ENCODE peak calls at places on chromosome 14, in ten cellular contexts. W, A, R, Y, H, E, L, P, J and F are unnamed samples.

GRCh38 chr14:65431951-65432350 is 19.4 kb downstream of the FUT8 start:
- DNase-seq in W (no peak), A (no peak), R (no peak), Y (no peak), H (no peak), E (no peak), L (no peak), P (no peak), J (no peak), F (no peak)

GRCh38 chr14:94342334-94342934 is 19.3 kb upstream of the SERPINA6 start:
- DNase-seq in W (peak; percentile 99), A (peak; percentile 94), R (peak; percentile 71), Y (no peak), H (peak; percentile 84), E (peak; percentile 76), L (peak; percentile 91), P (peak; percentile 80), J (peak; percentile 96), F (no peak)

GRCh38 chr14:74551903-74552371 is 58.4 kb downstream of the ISCA2 start:
- DNase-seq in W (no peak), A (peak; percentile 25), R (no peak), Y (no peak), H (peak; percentile 73), E (no peak), L (no peak), P (no peak), J (no peak), F (no peak)

GRCh38 chr14:49962616-49963015 is 69.7 kb downstream of the ARF6 start:
- DNase-seq in W (no peak), A (peak; percentile 79), R (no peak), Y (no peak), H (no peak), E (no peak), L (peak; percentile 55), P (no peak), J (peak; percentile 78), F (no peak)

GRCh38 chr14:79573486-79573885 is 637.8 kb downstream of the DIO2 start:
- DNase-seq in W (no peak), A (no peak), R (no peak), Y (no peak), H (no peak), E (no peak), L (no peak), P (no peak), J (no peak), F (no peak)

GRCh38 chr14:66032800-66033199 is 453.4 kb upstream of the CCDC196 start:
- DNase-seq in W (no peak), A (no peak), R (no peak), Y (no peak), H (no peak), E (no peak), L (no peak), P (no peak), J (no peak), F (no peak)

GRCh38 chr14:74610866-74611671 is 968 bp downstream of the LTBP2 start:
- DNase-seq in W (no peak), A (no peak), R (no peak), Y (no peak), H (no peak), E (no peak), L (no peak), P (no peak), J (no peak), F (no peak)

GRCh38 chr14:54200726-54201125 is 196.1 kb upstream of the CDKN3 start:
- DNase-seq in W (no peak), A (no peak), R (no peak), Y (no peak), H (no peak), E (no peak), L (no peak), P (no peak), J (no peak), F (no peak)

GRCh38 chr14:104175811-104176210 is 37.4 kb downstream of the KIF26A start:
- DNase-seq in W (no peak), A (no peak), R (no peak), Y (no peak), H (no peak), E (no peak), L (no peak), P (no peak), J (no peak), F (no peak)

GRCh38 chr14:104179126-104179525 is 40.7 kb downstream of the KIF26A start:
- DNase-seq in W (no peak), A (no peak), R (no peak), Y (no peak), H (no peak), E (no peak), L (peak; percentile 74), P (no peak), J (no peak), F (no peak)

GRCh38 chr14:104176611-104177010 is 38.2 kb downstream of the KIF26A start:
- DNase-seq in W (no peak), A (no peak), R (no peak), Y (no peak), H (no peak), E (no peak), L (no peak), P (no peak), J (no peak), F (no peak)

GRCh38 chr14:104178279-104178678 is 39.9 kb downstream of the KIF26A start:
- DNase-seq in W (no peak), A (no peak), R (no peak), Y (no peak), H (peak; percentile 58), E (no peak), L (peak; percentile 72), P (no peak), J (no peak), F (no peak)

DNA sequence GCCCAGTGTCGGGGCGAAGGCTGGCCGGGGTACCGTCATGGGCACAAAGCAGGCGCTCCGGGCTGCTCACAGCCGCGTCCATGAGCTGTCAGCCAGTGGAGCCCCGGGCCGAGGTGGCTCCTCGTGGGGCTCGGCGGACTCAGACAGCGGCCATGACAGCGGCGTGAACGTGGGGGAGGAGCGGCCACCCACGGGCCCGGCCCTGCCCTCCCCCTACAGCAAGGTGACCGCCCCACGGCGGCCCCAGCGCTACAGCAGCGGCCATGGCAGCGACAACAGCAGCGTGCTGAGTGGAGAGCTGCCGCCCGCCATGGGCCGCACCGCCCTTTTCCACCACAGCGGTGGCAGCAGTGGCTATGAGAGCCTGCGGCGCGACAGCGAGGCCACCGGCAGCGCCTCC is 39.0 kb downstream of the KIF26A start:
- DNase-seq in W (no peak), A (no peak), R (no peak), Y (no peak), H (no peak), E (no peak), L (no peak), P (no peak), J (no peak), F (no peak)
- TF ChIP-seq CTCF in W (no peak), A (no peak), R (no peak), Y (no peak), H (no peak), E (no peak), L (no peak), P (no peak), J (no peak), F (no peak)

GRCh38 chr14:103725739-103726395 is 10.3 kb downstream of the ZFYVE21 start:
- DNase-seq in W (no peak), A (no peak), R (no peak), Y (no peak), H (no peak), E (no peak), L (no peak), P (no peak), J (no peak), F (no peak)

GRCh38 chr14:103723176-103724081 is 7.8 kb downstream of the ZFYVE21 start:
- DNase-seq in W (no peak), A (peak; percentile 66), R (no peak), Y (no peak), H (no peak), E (no peak), L (no peak), P (no peak), J (no peak), F (no peak)

GRCh38 chr14:103726474-103726873 is 10.9 kb downstream of the ZFYVE21 start:
- DNase-seq in W (no peak), A (no peak), R (no peak), Y (no peak), H (no peak), E (no peak), L (no peak), P (no peak), J (no peak), F (no peak)

GRCh38 chr14:103725001-103725682 is 9.5 kb downstream of the ZFYVE21 start:
- DNase-seq in W (no peak), A (no peak), R (no peak), Y (no peak), H (no peak), E (no peak), L (no peak), P (no peak), J (no peak), F (no peak)

GRCh38 chr14:103724116-103724515 is 8.5 kb downstream of the ZFYVE21 start:
- DNase-seq in W (peak; percentile 83), A (no peak), R (no peak), Y (no peak), H (peak; percentile 75), E (peak; percentile 60), L (peak; percentile 79), P (no peak), J (no peak), F (no peak)
- TF ChIP-seq CTCF in W (peak; percentile 28), A (no peak), R (no peak), Y (no peak), H (peak; percentile 36), E (peak; percentile 26), L (no peak), P (no peak), J (no peak), F (no peak)

GRCh38 chr14:52068741-52069616 is at the start of gene NID2:
- DNase-seq in W (no peak), A (peak; percentile 86), R (no peak), Y (peak; percentile 50), H (peak; percentile 91), E (peak; percentile 83), L (peak; percentile 51), P (peak; percentile 79), J (peak; percentile 59), F (peak; percentile 62)
- TF ChIP-seq CTCF in W (no peak), A (no peak), R (no peak), Y (no peak), H (no peak), E (no peak), L (no peak), P (no peak), J (no peak), F (no peak)

GRCh38 chr14:32258574-32258973 is 55.5 kb upstream of the RNU6-8 start:
- DNase-seq in W (no peak), A (no peak), R (no peak), Y (no peak), H (no peak), E (no peak), L (no peak), P (no peak), J (no peak), F (no peak)

GRCh38 chr14:32252030-32252670 is 49.1 kb upstream of the RNU6-8 start:
- DNase-seq in W (peak; percentile 46), A (peak; percentile 69), R (no peak), Y (peak; percentile 15), H (no peak), E (peak; percentile 18), L (peak; percentile 43), P (peak; percentile 60), J (peak; percentile 58), F (peak; percentile 31)

GRCh38 chr14:32256606-32257005 is 53.5 kb upstream of the RNU6-8 start:
- DNase-seq in W (no peak), A (no peak), R (no peak), Y (no peak), H (no peak), E (no peak), L (no peak), P (no peak), J (no peak), F (no peak)

GRCh38 chr14:32255855-32256254 is 52.8 kb upstream of the RNU6-8 start:
- DNase-seq in W (no peak), A (no peak), R (no peak), Y (no peak), H (no peak), E (no peak), L (no peak), P (no peak), J (no peak), F (no peak)

DNA sequence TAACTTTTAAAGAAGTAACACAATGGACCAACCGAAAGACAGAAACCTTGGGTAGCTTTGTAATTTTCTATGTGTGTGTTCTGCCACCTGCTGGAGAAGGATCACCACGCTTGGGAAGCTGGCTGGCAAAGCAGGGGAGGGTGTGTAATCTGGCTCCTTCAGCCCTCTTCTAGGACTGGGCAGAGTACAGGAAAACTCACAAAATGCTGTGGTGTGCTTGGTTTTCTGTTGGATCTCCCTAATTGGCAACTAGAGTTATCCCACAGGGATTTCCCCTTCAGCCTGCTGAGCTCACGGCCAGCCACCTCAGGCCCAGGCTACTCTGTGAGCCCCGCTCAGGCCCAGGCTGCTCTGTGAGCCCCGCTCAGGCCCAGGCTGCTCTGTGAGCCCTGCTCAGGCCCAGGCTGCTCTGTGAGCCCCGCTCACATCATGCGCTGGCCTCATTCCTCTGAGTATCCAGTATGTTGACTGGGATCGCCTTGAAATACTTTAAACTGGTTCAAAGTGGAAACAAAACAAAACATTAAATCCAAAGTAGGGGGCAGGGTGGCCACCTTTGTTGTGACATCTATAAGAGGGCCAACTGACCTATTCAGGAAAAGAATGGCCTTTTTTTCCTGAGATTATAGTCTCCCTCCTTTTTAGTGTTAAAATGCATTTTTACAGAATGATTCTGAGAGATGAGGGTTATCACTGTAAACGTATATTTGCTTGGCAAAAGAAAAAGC is 52.0 kb upstream of the RNU6-8 start:
- DNase-seq in W (peak; percentile 59), A (peak; percentile 75), R (no peak), Y (peak; percentile 29), H (peak; percentile 56), E (peak; percentile 62), L (peak; percentile 69), P (peak; percentile 45), J (peak; percentile 52), F (peak; percentile 73)
- TF ChIP-seq CTCF in W (peak; percentile 86), A (peak; percentile 62), R (peak; percentile 67), Y (peak; percentile 87), H (peak; percentile 86), E (peak; percentile 74), L (peak; percentile 72), P (peak; percentile 84), J (no peak), F (peak; percentile 66)